ENCODE peak calls at places on chromosomes 7 and 10, in five cellular contexts. V is GM12878, A is WTC11, C is K562, Y is HepG2. J is an unnamed sample.

GRCh38 chr7:93889261-93889660 is 1.3 kb downstream of the TFPI2 start:
- DNase-seq in C (no peak), A (no peak), V (no peak), Y (no peak), J (peak; percentile 45)

GRCh38 chr7:66877577-66878300 is 43.3 kb upstream of the TMEM248 start:
- DNase-seq in A (no peak), V (peak; percentile 54), C (no peak), Y (no peak), J (no peak)

GRCh38 chr7:141646826-141647480 is 55.0 kb downstream of the DENND11 start:
- DNase-seq in A (no peak), C (no peak), Y (no peak), V (no peak), J (no peak)

GRCh38 chr7:157419030-157419293 is 82.2 kb downstream of the DNAJB6 start:
- DNase-seq in C (no peak), V (no peak), Y (no peak), A (no peak), J (no peak)

GRCh38 chr7:26348987-26349809 is 57.5 kb downstream of the SNX10 start:
- DNase-seq in C (no peak), Y (no peak), V (no peak), A (no peak), J (no peak)

GRCh38 chr10:22479419-22479818 is 134.1 kb downstream of the SPAG6 start:
- DNase-seq in C (peak; percentile 13), V (no peak), Y (no peak), A (no peak), J (no peak)

GRCh38 chr7:154387252-154387651 is 335.1 kb downstream of the DPP6 start:
- DNase-seq in A (no peak), Y (no peak), C (no peak), V (no peak), J (no peak)

GRCh38 chr10:43138757-43139241 is 554 bp downstream of the CSGALNACT2 start:
- DNase-seq in Y (no peak), C (peak; percentile 63), V (no peak), A (no peak), J (peak; percentile 35)

GRCh38 chr7:112462236-112462635 is 12.0 kb downstream of the IFRD1 start:
- DNase-seq in V (no peak), A (no peak), Y (peak; percentile 52), C (no peak), J (no peak)

GRCh38 chr10:112332509-112333228 is 41.2 kb upstream of the ACSL5 start:
- DNase-seq in Y (peak; percentile 80), A (no peak), V (no peak), C (no peak), J (no peak)

GRCh38 chr10:128173383-128173782 is 47.2 kb upstream of the MKI67 start:
- DNase-seq in C (no peak), A (no peak), Y (peak; percentile 41), V (no peak), J (peak; percentile 75)

GRCh38 chr10:11685787-11686218 is 56.4 kb upstream of the ECHDC3 start:
- DNase-seq in V (peak; percentile 81), A (no peak), C (peak; percentile 87), Y (peak; percentile 47), J (no peak)

GRCh38 chr10:33067917-33068316 is 109.9 kb upstream of the ITGB1 start:
- DNase-seq in A (no peak), C (no peak), V (no peak), Y (no peak), J (no peak)

GRCh38 chr7:141304291-141304690 is 230.4 kb downstream of the TMEM178B start:
- DNase-seq in V (no peak), C (no peak), A (no peak), Y (no peak), J (no peak)

GRCh38 chr10:102677736-102678354 is 33.6 kb downstream of the TRIM8 start:
- DNase-seq in Y (no peak), A (no peak), C (no peak), V (no peak), J (no peak)

GRCh38 chr7:17660116-17660515 is 280.2 kb downstream of the SNX13 start:
- DNase-seq in Y (no peak), C (no peak), V (no peak), A (no peak), J (no peak)

GRCh38 chr7:129741743-129742213 is 130.3 kb downstream of the NRF1 start:
- DNase-seq in V (no peak), A (no peak), C (no peak), Y (no peak), J (no peak)
- TF ChIP-seq ESRRA in V (no peak), A (no peak), C (no peak), Y (no peak), J (no peak)

GRCh38 chr7:117472335-117472734 is 7.5 kb upstream of the CFTR start:
- DNase-seq in V (no peak), A (no peak), C (no peak), Y (no peak), J (no peak)

GRCh38 chr7:117468174-117468573 is 11.7 kb upstream of the CFTR start:
- DNase-seq in A (no peak), V (no peak), C (no peak), Y (no peak), J (no peak)

GRCh38 chr7:117470777-117471176 is 9.0 kb upstream of the CFTR start:
- DNase-seq in C (no peak), Y (no peak), V (peak; percentile 61), A (no peak), J (no peak)
- TF ChIP-seq ESRRA in C (no peak), Y (no peak), V (no peak), A (no peak), J (no peak)

DNA sequence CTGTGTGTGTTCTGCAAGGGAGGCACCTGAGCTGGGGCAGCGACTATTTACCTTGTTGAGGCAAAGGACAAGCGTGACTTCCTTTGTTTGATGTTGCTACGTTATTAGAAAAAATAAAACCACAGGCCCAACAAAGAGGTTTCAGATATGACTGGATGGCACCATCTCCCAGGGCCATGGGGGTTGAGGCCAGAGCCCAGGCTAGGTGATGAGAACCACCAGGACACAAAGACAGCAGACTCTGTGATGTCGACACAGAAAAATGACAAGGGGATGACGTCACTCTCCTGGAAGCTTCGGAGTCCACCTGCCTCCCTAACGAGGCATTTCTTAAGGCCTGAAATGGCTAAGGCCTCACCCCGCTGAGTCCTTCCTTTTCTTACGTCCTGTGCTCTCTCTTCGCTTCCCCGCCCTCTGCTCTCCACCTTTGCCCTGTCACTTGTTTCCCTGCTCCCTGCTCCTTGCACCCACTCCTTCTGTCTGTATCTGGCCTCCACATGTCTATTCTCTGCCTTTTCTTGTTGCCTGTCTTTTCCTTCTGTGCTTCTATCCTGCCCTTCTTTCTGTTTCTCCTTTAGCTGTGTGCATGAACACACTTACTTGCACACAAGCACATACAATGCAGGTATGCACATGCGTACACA is 82.9 kb upstream of the ADRB1 start:
- DNase-seq in V (no peak), C (no peak), A (no peak), Y (peak; percentile 54), J (peak; percentile 53)
- TF ChIP-seq ESRRA in V (no peak), C (no peak), A (no peak), Y (no peak), J (no peak)

DNA sequence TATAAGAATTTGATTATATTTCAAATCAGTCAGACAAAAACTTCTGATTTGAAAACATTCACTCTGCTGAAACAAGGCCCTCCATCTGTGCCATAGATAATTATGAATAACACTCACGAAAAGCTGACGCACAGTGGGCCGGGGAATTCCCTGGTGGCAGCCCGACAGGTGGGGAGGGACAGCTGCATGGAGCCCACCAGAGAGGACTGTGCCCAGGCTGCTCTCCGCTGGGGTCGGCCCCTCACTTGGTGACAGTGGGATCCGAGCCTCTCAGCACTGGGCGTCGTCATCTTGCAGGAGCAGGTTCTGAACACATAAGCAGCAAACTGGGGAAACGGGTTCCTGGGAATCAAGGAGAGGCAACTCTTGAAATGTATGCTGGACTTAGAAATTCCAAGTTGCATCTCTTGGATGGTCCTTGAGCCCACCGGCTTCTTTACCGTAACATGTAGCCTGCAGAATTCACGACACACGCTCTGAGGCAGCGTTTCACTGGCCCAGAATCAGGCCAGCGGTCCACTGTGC is 41.4 kb downstream of the AFAP1L2 start:
- DNase-seq in Y (no peak), A (no peak), C (no peak), V (no peak), J (no peak)
- TF ChIP-seq ESRRA in Y (no peak), A (no peak), C (no peak), V (no peak), J (no peak)

GRCh38 chr7:45923818-45924217 is 2.7 kb upstream of the IGFBP3 start:
- DNase-seq in A (no peak), Y (no peak), V (no peak), C (no peak), J (no peak)

GRCh38 chr7:45922810-45923209 is 1.7 kb upstream of the IGFBP3 start:
- DNase-seq in A (no peak), V (no peak), C (no peak), Y (no peak), J (no peak)

GRCh38 chr7:45921699-45922519 is 837 bp upstream of the IGFBP3 start:
- DNase-seq in V (no peak), C (no peak), Y (peak; percentile 34), A (peak; percentile 80), J (peak; percentile 85)

GRCh38 chr7:45924283-45924682 is 3.2 kb upstream of the IGFBP3 start:
- DNase-seq in A (no peak), V (no peak), Y (no peak), C (no peak), J (peak; percentile 67)

DNA sequence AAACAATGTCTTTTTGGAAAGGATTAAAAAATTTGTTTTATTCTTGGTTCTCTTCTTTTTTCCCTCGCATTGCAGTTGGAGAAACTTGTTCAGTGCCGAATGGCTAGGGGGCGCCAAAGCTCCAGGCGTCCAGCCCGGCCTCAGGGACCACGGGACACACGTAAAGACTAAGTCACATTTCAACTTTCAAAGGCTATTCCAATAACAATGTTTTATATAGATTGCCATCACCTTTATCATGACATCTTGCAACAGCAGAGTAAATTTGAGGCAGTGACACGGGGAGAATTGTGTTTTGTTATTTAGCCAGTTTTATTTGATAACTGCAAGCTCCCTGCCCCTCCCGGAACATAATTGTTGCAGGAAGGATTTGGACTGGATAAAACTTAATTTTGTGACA is 2.2 kb upstream of the IGFBP3 start:
- DNase-seq in V (no peak), C (peak; percentile 49), Y (peak; percentile 23), A (peak; percentile 83), J (no peak)
- TF ChIP-seq ESRRA in V (no peak), C (no peak), Y (no peak), A (no peak), J (no peak)

GRCh38 chr7:135601182-135601581 is 43.5 kb downstream of the NUP205 start:
- DNase-seq in C (no peak), V (no peak), A (no peak), Y (no peak), J (no peak)

GRCh38 chr7:135602304-135602703 is 44.6 kb downstream of the NUP205 start:
- DNase-seq in A (no peak), Y (no peak), V (no peak), C (no peak), J (no peak)

GRCh38 chr7:135597181-135597925 is 39.6 kb downstream of the NUP205 start:
- DNase-seq in Y (no peak), V (no peak), C (no peak), A (no peak), J (no peak)

GRCh38 chr7:135597926-135598305 is 40.2 kb downstream of the NUP205 start:
- DNase-seq in C (no peak), A (no peak), V (no peak), Y (no peak), J (no peak)

DNA sequence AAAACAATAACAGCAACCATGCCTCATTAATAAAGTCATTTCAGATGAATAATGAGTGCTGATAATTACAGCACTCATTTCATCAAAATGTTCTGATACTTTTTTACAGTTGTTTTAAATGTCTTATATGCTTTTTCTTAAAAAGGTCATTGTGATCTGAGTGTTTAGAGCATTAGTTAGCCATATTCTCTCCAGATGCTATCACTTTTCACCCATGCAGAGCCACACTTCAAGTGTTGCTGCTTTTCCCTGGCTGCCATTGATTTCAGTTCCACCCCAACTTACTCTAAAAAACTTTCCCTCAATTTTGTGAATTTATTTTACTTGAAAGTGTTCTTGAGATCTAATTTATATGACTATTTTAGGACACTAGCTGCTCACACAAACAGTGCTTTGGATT is 41.8 kb downstream of the NUP205 start:
- DNase-seq in V (no peak), C (no peak), A (no peak), Y (no peak), J (no peak)
- TF ChIP-seq ESRRA in V (no peak), C (no peak), A (no peak), Y (no peak), J (no peak)